ENCODE peak calls at places on chromosomes 6 and 20, in five cellular contexts. One of them, this sample, is unnamed.
A peak's percentile ranks its signal among the peaks of the same experiment; 100 is the strongest.

GRCh38 chr6:95091823-95092436 is 485.4 kb upstream of the MANEA start:
- DNase-seq in progenitor cell of endocrine pancreas: no peak
- DNase-seq in tibial artery: no peak
- DNase-seq in mucosa of descending colon: no peak
- DNase-seq in fibroblast of lung: peak; percentile 87
- DNase-seq in this sample: no peak

GRCh38 chr6:99492137-99492536 is 23.1 kb downstream of the USP45 start:
- DNase-seq in progenitor cell of endocrine pancreas: no peak
- DNase-seq in tibial artery: no peak
- DNase-seq in mucosa of descending colon: no peak
- DNase-seq in fibroblast of lung: no peak
- DNase-seq in this sample: no peak

GRCh38 chr6:96975848-96976247 is 51.3 kb downstream of the KLHL32 start:
- DNase-seq in progenitor cell of endocrine pancreas: no peak
- DNase-seq in tibial artery: no peak
- DNase-seq in mucosa of descending colon: no peak
- DNase-seq in fibroblast of lung: no peak
- DNase-seq in this sample: no peak

GRCh38 chr20:35901678-35902544 is 52.4 kb downstream of the SCAND1 start:
- DNase-seq in progenitor cell of endocrine pancreas: no peak
- DNase-seq in tibial artery: no peak
- DNase-seq in mucosa of descending colon: no peak
- DNase-seq in fibroblast of lung: peak; percentile 90
- DNase-seq in this sample: no peak

GRCh38 chr20:51385941-51386530 is 156.5 kb downstream of the NFATC2 start:
- DNase-seq in progenitor cell of endocrine pancreas: no peak
- DNase-seq in tibial artery: peak; percentile 32
- DNase-seq in mucosa of descending colon: no peak
- DNase-seq in fibroblast of lung: peak; percentile 55
- DNase-seq in this sample: peak; percentile 28

GRCh38 chr6:53857318-53858094 is 62.7 kb downstream of the LRRC1 start:
- DNase-seq in progenitor cell of endocrine pancreas: no peak
- DNase-seq in tibial artery: no peak
- DNase-seq in mucosa of descending colon: no peak
- DNase-seq in fibroblast of lung: no peak
- DNase-seq in this sample: no peak

GRCh38 chr6:23446394-23447001 is 679.5 kb upstream of the NRSN1 start:
- DNase-seq in progenitor cell of endocrine pancreas: no peak
- DNase-seq in tibial artery: no peak
- DNase-seq in mucosa of descending colon: no peak
- DNase-seq in fibroblast of lung: peak; percentile 78
- DNase-seq in this sample: no peak

GRCh38 chr6:1970151-1970561 is 275.2 kb downstream of the GMDS start:
- DNase-seq in progenitor cell of endocrine pancreas: no peak
- DNase-seq in tibial artery: no peak
- DNase-seq in mucosa of descending colon: no peak
- DNase-seq in fibroblast of lung: peak; percentile 54
- DNase-seq in this sample: no peak

GRCh38 chr6:143529095-143529494 is 17.6 kb upstream of the FUCA2 start:
- DNase-seq in progenitor cell of endocrine pancreas: no peak
- DNase-seq in tibial artery: no peak
- DNase-seq in mucosa of descending colon: no peak
- DNase-seq in fibroblast of lung: no peak
- DNase-seq in this sample: no peak

GRCh38 chr20:25270829-25271251 is 23.0 kb downstream of the PYGB start:
- DNase-seq in progenitor cell of endocrine pancreas: no peak
- DNase-seq in tibial artery: peak; percentile 59
- DNase-seq in mucosa of descending colon: peak; percentile 24
- DNase-seq in fibroblast of lung: no peak
- DNase-seq in this sample: peak; percentile 4

GRCh38 chr6:158649289-158650143 is at the start of gene SYTL3:
- DNase-seq in progenitor cell of endocrine pancreas: no peak
- DNase-seq in tibial artery: peak; percentile 76
- DNase-seq in mucosa of descending colon: peak; percentile 55
- DNase-seq in fibroblast of lung: peak; percentile 47
- DNase-seq in this sample: peak; percentile 76

GRCh38 chr6:30955367-30956042 is 14.7 kb downstream of the MUCL3 start:
- DNase-seq in progenitor cell of endocrine pancreas: peak; percentile 30
- DNase-seq in tibial artery: peak; percentile 70
- DNase-seq in mucosa of descending colon: peak; percentile 60
- DNase-seq in fibroblast of lung: peak; percentile 22
- DNase-seq in this sample: peak; percentile 68

GRCh38 chr6:45092135-45092534 is 236.0 kb upstream of the RUNX2 start:
- DNase-seq in progenitor cell of endocrine pancreas: no peak
- DNase-seq in tibial artery: no peak
- DNase-seq in mucosa of descending colon: no peak
- DNase-seq in fibroblast of lung: no peak
- DNase-seq in this sample: no peak

GRCh38 chr6:96007663-96008062 is 8.1 kb upstream of the FUT9 start:
- DNase-seq in progenitor cell of endocrine pancreas: no peak
- DNase-seq in tibial artery: no peak
- DNase-seq in mucosa of descending colon: no peak
- DNase-seq in fibroblast of lung: no peak
- DNase-seq in this sample: no peak

GRCh38 chr6:20542927-20543602 is 8.8 kb downstream of the CDKAL1 start:
- DNase-seq in progenitor cell of endocrine pancreas: no peak
- DNase-seq in tibial artery: no peak
- DNase-seq in mucosa of descending colon: no peak
- DNase-seq in fibroblast of lung: peak; percentile 85
- DNase-seq in this sample: no peak

GRCh38 chr6:137401058-137401457 is 93.1 kb downstream of the OLIG3 start:
- DNase-seq in progenitor cell of endocrine pancreas: no peak
- DNase-seq in tibial artery: no peak
- DNase-seq in mucosa of descending colon: no peak
- DNase-seq in fibroblast of lung: no peak
- DNase-seq in this sample: no peak

GRCh38 chr6:21987501-21987957 is 309.3 kb downstream of the PRL start:
- DNase-seq in progenitor cell of endocrine pancreas: no peak
- DNase-seq in tibial artery: peak; percentile 81
- DNase-seq in mucosa of descending colon: peak; percentile 53
- DNase-seq in fibroblast of lung: peak; percentile 96
- DNase-seq in this sample: peak; percentile 73

GRCh38 chr6:144922120-144922722 is 637.1 kb downstream of the UTRN start:
- DNase-seq in progenitor cell of endocrine pancreas: no peak
- DNase-seq in tibial artery: no peak
- DNase-seq in mucosa of descending colon: no peak
- DNase-seq in fibroblast of lung: peak; percentile 45
- DNase-seq in this sample: no peak

GRCh38 chr6:158122048-158122447 is 46.0 kb downstream of the SERAC1 start:
- DNase-seq in progenitor cell of endocrine pancreas: no peak
- DNase-seq in tibial artery: no peak
- DNase-seq in mucosa of descending colon: no peak
- DNase-seq in fibroblast of lung: no peak
- DNase-seq in this sample: no peak

GRCh38 chr6:127118505-127119360 is at the start of gene RSPO3:
- DNase-seq in progenitor cell of endocrine pancreas: peak; percentile 15
- DNase-seq in tibial artery: peak; percentile 64
- DNase-seq in mucosa of descending colon: peak; percentile 24
- DNase-seq in fibroblast of lung: peak; percentile 43
- DNase-seq in this sample: peak; percentile 11

GRCh38 chr20:9293145-9293544 is 221.2 kb upstream of the LAMP5 start:
- DNase-seq in progenitor cell of endocrine pancreas: no peak
- DNase-seq in tibial artery: no peak
- DNase-seq in mucosa of descending colon: no peak
- DNase-seq in fibroblast of lung: no peak
- DNase-seq in this sample: no peak

GRCh38 chr6:10824297-10824696 is 14.0 kb downstream of the MAK start:
- DNase-seq in progenitor cell of endocrine pancreas: no peak
- DNase-seq in tibial artery: no peak
- DNase-seq in mucosa of descending colon: no peak
- DNase-seq in fibroblast of lung: no peak
- DNase-seq in this sample: no peak

GRCh38 chr6:11007715-11008608 is 36.1 kb downstream of the ELOVL2 start:
- DNase-seq in progenitor cell of endocrine pancreas: no peak
- DNase-seq in tibial artery: no peak
- DNase-seq in mucosa of descending colon: no peak
- DNase-seq in fibroblast of lung: peak; percentile 17
- DNase-seq in this sample: no peak

GRCh38 chr6:105459049-105459448 is 56.2 kb upstream of the PREP start:
- DNase-seq in progenitor cell of endocrine pancreas: no peak
- DNase-seq in tibial artery: no peak
- DNase-seq in mucosa of descending colon: no peak
- DNase-seq in fibroblast of lung: no peak
- DNase-seq in this sample: no peak

GRCh38 chr6:134814076-134814709 is 135.7 kb downstream of the ALDH8A1 start:
- DNase-seq in progenitor cell of endocrine pancreas: no peak
- DNase-seq in tibial artery: no peak
- DNase-seq in mucosa of descending colon: no peak
- DNase-seq in fibroblast of lung: peak; percentile 57
- DNase-seq in this sample: no peak

GRCh38 chr20:7031222-7031621 is 263.7 kb downstream of the BMP2 start:
- DNase-seq in progenitor cell of endocrine pancreas: no peak
- DNase-seq in tibial artery: no peak
- DNase-seq in mucosa of descending colon: no peak
- DNase-seq in fibroblast of lung: no peak
- DNase-seq in this sample: no peak

GRCh38 chr6:170523256-170524187 is 29.6 kb downstream of the PSMB1 start:
- DNase-seq in progenitor cell of endocrine pancreas: no peak
- DNase-seq in tibial artery: no peak
- DNase-seq in mucosa of descending colon: no peak
- DNase-seq in fibroblast of lung: no peak
- DNase-seq in this sample: no peak

GRCh38 chr6:17042422-17043147 is 59.3 kb upstream of the STMND1 start:
- DNase-seq in progenitor cell of endocrine pancreas: no peak
- DNase-seq in tibial artery: no peak
- DNase-seq in mucosa of descending colon: peak; percentile 60
- DNase-seq in fibroblast of lung: peak; percentile 55
- DNase-seq in this sample: peak; percentile 66

GRCh38 chr6:57423468-57423867 is 106.0 kb downstream of the PRIM2 start:
- DNase-seq in progenitor cell of endocrine pancreas: no peak
- DNase-seq in tibial artery: no peak
- DNase-seq in mucosa of descending colon: no peak
- DNase-seq in fibroblast of lung: no peak
- DNase-seq in this sample: no peak

GRCh38 chr6:129717287-129717686 is 7.3 kb upstream of the ARHGAP18 start:
- DNase-seq in progenitor cell of endocrine pancreas: no peak
- DNase-seq in tibial artery: no peak
- DNase-seq in mucosa of descending colon: no peak
- DNase-seq in fibroblast of lung: peak; percentile 58
- DNase-seq in this sample: no peak

DNA sequence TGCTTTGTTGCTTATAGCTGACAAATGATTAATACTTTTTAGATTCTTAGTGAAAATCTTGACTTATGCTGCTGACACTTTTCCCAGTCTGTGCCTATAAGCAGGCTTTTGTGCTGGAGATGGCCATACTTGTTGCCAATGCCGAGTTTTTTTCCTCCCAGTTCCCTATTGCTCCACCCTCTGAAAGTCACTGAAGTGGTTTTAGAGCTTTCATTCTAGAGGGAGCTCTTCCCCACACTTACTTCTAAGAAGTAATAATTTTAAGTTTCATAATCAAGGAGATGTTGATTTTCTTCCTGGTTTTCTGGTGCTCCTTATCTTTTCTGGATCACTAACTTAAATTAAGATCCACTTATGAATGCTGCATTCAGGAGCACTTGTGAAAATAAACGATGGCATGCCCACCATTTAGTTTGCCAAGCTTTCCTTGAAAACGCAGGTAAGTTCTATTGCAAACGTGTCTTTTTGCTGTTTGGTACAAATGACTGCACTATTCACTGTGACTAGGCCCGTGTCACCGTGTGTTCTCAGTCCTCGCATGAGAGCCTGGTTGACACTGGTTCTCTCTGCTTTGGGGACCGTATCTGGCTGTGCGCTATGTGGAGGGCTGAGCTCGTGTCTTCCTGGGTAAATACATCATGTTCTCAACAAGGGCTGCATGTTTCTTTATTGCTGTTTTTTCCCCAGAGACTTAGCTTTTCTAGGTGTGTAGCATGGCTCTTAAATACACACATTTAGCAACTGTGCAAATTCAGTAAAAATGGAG is 50.2 kb downstream of the GFRA4 start:
- DNase-seq in progenitor cell of endocrine pancreas: no peak
- DNase-seq in tibial artery: no peak
- DNase-seq in mucosa of descending colon: no peak
- DNase-seq in fibroblast of lung: peak; percentile 48
- DNase-seq in this sample: no peak
- TF ChIP-seq CTCF in progenitor cell of endocrine pancreas: no peak
- TF ChIP-seq CTCF in tibial artery: no peak
- TF ChIP-seq CTCF in mucosa of descending colon: no peak
- TF ChIP-seq CTCF in fibroblast of lung: peak; percentile 18
- TF ChIP-seq CTCF in this sample: no peak

DNA sequence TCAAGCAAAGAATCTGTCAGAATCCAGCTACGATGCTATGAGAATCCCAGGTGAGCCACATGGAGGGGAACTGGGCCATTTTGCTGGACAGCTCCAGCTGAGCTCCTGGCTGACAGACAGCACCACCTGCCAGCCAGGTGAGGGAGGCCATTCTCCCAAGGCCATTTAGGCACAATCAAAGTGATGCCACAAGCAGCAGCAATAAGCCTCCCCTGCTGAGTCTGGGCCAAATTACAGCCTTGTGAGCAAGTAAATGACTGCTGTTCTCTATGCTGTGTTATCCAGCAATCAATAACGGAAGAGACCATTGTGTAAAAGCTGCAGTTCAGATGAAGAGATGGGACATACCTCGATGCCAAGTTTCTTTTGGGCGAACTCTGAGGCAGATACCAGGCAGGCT is 14.1 kb upstream of the SCGN start:
- DNase-seq in progenitor cell of endocrine pancreas: peak; percentile 22
- DNase-seq in tibial artery: no peak
- DNase-seq in mucosa of descending colon: peak; percentile 22
- DNase-seq in fibroblast of lung: no peak
- DNase-seq in this sample: peak; percentile 20
- TF ChIP-seq CTCF in progenitor cell of endocrine pancreas: peak; percentile 35
- TF ChIP-seq CTCF in tibial artery: no peak
- TF ChIP-seq CTCF in mucosa of descending colon: no peak
- TF ChIP-seq CTCF in fibroblast of lung: no peak
- TF ChIP-seq CTCF in this sample: no peak

DNA sequence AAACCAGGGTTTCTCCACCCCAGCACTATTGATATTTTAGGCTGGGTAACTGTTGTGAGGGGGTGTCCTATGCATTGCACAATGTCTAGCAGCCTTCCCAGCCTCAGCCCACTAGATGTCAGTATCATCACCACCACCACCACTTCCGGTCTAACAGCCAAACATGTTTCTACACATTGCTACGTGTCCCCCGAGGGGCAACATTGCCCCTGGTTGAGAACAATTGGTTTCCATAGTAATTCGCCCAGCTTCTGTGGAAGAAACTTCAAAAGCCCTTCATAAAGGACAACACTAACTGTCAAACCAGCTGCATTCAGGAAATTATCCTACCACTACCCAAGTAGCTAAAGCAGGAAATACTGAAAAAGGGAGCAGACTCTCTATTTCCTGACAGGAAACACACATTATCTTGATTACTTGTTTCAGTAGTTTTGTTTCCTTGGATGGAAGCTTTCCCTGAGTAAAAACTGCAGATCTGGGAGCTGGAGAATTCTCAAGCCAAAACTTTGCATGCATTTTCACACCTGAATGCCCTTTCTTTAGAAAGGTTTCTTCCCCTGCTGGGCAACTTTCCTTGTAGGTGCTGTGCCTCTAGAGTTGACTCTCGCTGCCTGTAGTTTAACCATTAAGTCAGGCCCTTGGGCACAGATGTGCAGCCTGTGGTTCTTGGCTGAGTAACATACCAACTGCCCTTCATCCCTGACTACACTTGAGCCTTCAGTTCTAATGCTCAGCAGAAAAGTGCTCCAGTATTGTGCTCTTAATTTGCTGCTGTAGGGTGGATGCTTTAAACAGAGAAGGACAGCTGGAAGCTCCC is 23.6 kb downstream of the PKHD1 start:
- DNase-seq in progenitor cell of endocrine pancreas: no peak
- DNase-seq in tibial artery: no peak
- DNase-seq in mucosa of descending colon: peak; percentile 31
- DNase-seq in fibroblast of lung: peak; percentile 4
- DNase-seq in this sample: peak; percentile 56
- TF ChIP-seq CTCF in progenitor cell of endocrine pancreas: peak; percentile 60
- TF ChIP-seq CTCF in tibial artery: no peak
- TF ChIP-seq CTCF in mucosa of descending colon: peak; percentile 56
- TF ChIP-seq CTCF in fibroblast of lung: peak; percentile 30
- TF ChIP-seq CTCF in this sample: peak; percentile 43

GRCh38 chr6:132279592-132280139 is 121.6 kb downstream of the MOXD1 start:
- DNase-seq in progenitor cell of endocrine pancreas: peak; percentile 41
- DNase-seq in tibial artery: peak; percentile 77
- DNase-seq in mucosa of descending colon: peak; percentile 80
- DNase-seq in fibroblast of lung: peak; percentile 84
- DNase-seq in this sample: peak; percentile 77
- TF ChIP-seq CTCF in progenitor cell of endocrine pancreas: peak; percentile 94
- TF ChIP-seq CTCF in tibial artery: peak; percentile 83
- TF ChIP-seq CTCF in mucosa of descending colon: peak; percentile 59
- TF ChIP-seq CTCF in fibroblast of lung: peak; percentile 73
- TF ChIP-seq CTCF in this sample: peak; percentile 82

This sample was measured in transverse colon.